ENCODE peak calls at places on chromosomes 6 and 20, in ten cellular contexts. One of them, this sample, is unnamed.

GRCh38 chr6:35765739-35766138 is 10.7 kb upstream of the CLPSL2 start:
- DNase-seq in natural killer cell: no peak
- DNase-seq in bronchial epithelial cell: no peak
- DNase-seq in COR-L47: no peak
- DNase-seq in foreskin fibroblast: no peak
- DNase-seq in non-pigmented ciliary epithelial cell: no peak
- DNase-seq in HT1080: no peak
- DNase-seq in tibial nerve: no peak
- DNase-seq in activated naive CD8-positive, alpha-beta T cell treated with anti-CD3 and anti-CD28 coated beads for 36 hours: no peak
- DNase-seq in stimulated activated CD8-positive, alpha-beta memory T cell treated with anti-CD3 and anti-CD28 coated beads, Interleukin-15, amount 100 ng/mL, for 4 hours: no peak
- DNase-seq in this sample: no peak

GRCh38 chr20:29497261-29497671 is 1760.2 kb upstream of the DEFB115 start:
- DNase-seq in natural killer cell: peak
- DNase-seq in bronchial epithelial cell: peak
- DNase-seq in COR-L47: peak
- DNase-seq in foreskin fibroblast: no peak
- DNase-seq in non-pigmented ciliary epithelial cell: peak
- DNase-seq in HT1080: peak
- DNase-seq in tibial nerve: peak
- DNase-seq in activated naive CD8-positive, alpha-beta T cell treated with anti-CD3 and anti-CD28 coated beads for 36 hours: peak
- DNase-seq in stimulated activated CD8-positive, alpha-beta memory T cell treated with anti-CD3 and anti-CD28 coated beads, Interleukin-15, amount 100 ng/mL, for 4 hours: no peak
- DNase-seq in this sample: no peak

GRCh38 chr6:116392158-116393032 is 21.6 kb downstream of the DSE start:
- DNase-seq in natural killer cell: no peak
- DNase-seq in bronchial epithelial cell: peak
- DNase-seq in COR-L47: no peak
- DNase-seq in foreskin fibroblast: no peak
- DNase-seq in non-pigmented ciliary epithelial cell: no peak
- DNase-seq in HT1080: peak
- DNase-seq in tibial nerve: no peak
- DNase-seq in activated naive CD8-positive, alpha-beta T cell treated with anti-CD3 and anti-CD28 coated beads for 36 hours: no peak
- DNase-seq in stimulated activated CD8-positive, alpha-beta memory T cell treated with anti-CD3 and anti-CD28 coated beads, Interleukin-15, amount 100 ng/mL, for 4 hours: no peak
- DNase-seq in this sample: peak

GRCh38 chr20:8557711-8558110 is 425.6 kb downstream of the PLCB1 start:
- DNase-seq in natural killer cell: no peak
- DNase-seq in bronchial epithelial cell: no peak
- DNase-seq in COR-L47: no peak
- DNase-seq in foreskin fibroblast: peak
- DNase-seq in non-pigmented ciliary epithelial cell: peak
- DNase-seq in HT1080: peak
- DNase-seq in tibial nerve: no peak
- DNase-seq in activated naive CD8-positive, alpha-beta T cell treated with anti-CD3 and anti-CD28 coated beads for 36 hours: no peak
- DNase-seq in stimulated activated CD8-positive, alpha-beta memory T cell treated with anti-CD3 and anti-CD28 coated beads, Interleukin-15, amount 100 ng/mL, for 4 hours: no peak
- DNase-seq in this sample: no peak

GRCh38 chr6:145544031-145544430 is 191.3 kb downstream of the EPM2A start:
- DNase-seq in natural killer cell: no peak
- DNase-seq in bronchial epithelial cell: peak
- DNase-seq in COR-L47: no peak
- DNase-seq in foreskin fibroblast: peak
- DNase-seq in non-pigmented ciliary epithelial cell: peak
- DNase-seq in HT1080: peak
- DNase-seq in tibial nerve: no peak
- DNase-seq in activated naive CD8-positive, alpha-beta T cell treated with anti-CD3 and anti-CD28 coated beads for 36 hours: no peak
- DNase-seq in stimulated activated CD8-positive, alpha-beta memory T cell treated with anti-CD3 and anti-CD28 coated beads, Interleukin-15, amount 100 ng/mL, for 4 hours: no peak
- DNase-seq in this sample: no peak

GRCh38 chr6:115271434-115271833 is 789.3 kb downstream of the FRK start:
- DNase-seq in natural killer cell: no peak
- DNase-seq in bronchial epithelial cell: no peak
- DNase-seq in COR-L47: no peak
- DNase-seq in foreskin fibroblast: no peak
- DNase-seq in non-pigmented ciliary epithelial cell: no peak
- DNase-seq in HT1080: no peak
- DNase-seq in tibial nerve: no peak
- DNase-seq in activated naive CD8-positive, alpha-beta T cell treated with anti-CD3 and anti-CD28 coated beads for 36 hours: no peak
- DNase-seq in stimulated activated CD8-positive, alpha-beta memory T cell treated with anti-CD3 and anti-CD28 coated beads, Interleukin-15, amount 100 ng/mL, for 4 hours: no peak
- DNase-seq in this sample: no peak

GRCh38 chr6:72321741-72322140 is 300.1 kb upstream of the KCNQ5 start:
- DNase-seq in natural killer cell: no peak
- DNase-seq in bronchial epithelial cell: peak
- DNase-seq in COR-L47: no peak
- DNase-seq in foreskin fibroblast: peak
- DNase-seq in non-pigmented ciliary epithelial cell: no peak
- DNase-seq in HT1080: peak
- DNase-seq in tibial nerve: no peak
- DNase-seq in activated naive CD8-positive, alpha-beta T cell treated with anti-CD3 and anti-CD28 coated beads for 36 hours: no peak
- DNase-seq in stimulated activated CD8-positive, alpha-beta memory T cell treated with anti-CD3 and anti-CD28 coated beads, Interleukin-15, amount 100 ng/mL, for 4 hours: no peak
- DNase-seq in this sample: no peak

GRCh38 chr6:126905917-126906316 is 212.6 kb upstream of the RSPO3 start:
- DNase-seq in natural killer cell: no peak
- DNase-seq in bronchial epithelial cell: peak
- DNase-seq in COR-L47: no peak
- DNase-seq in foreskin fibroblast: no peak
- DNase-seq in non-pigmented ciliary epithelial cell: no peak
- DNase-seq in HT1080: no peak
- DNase-seq in tibial nerve: no peak
- DNase-seq in activated naive CD8-positive, alpha-beta T cell treated with anti-CD3 and anti-CD28 coated beads for 36 hours: no peak
- DNase-seq in stimulated activated CD8-positive, alpha-beta memory T cell treated with anti-CD3 and anti-CD28 coated beads, Interleukin-15, amount 100 ng/mL, for 4 hours: no peak
- DNase-seq in this sample: no peak

GRCh38 chr6:146381486-146381885 is 162.1 kb upstream of the RAB32 start:
- DNase-seq in natural killer cell: no peak
- DNase-seq in bronchial epithelial cell: no peak
- DNase-seq in COR-L47: no peak
- DNase-seq in foreskin fibroblast: no peak
- DNase-seq in non-pigmented ciliary epithelial cell: no peak
- DNase-seq in HT1080: no peak
- DNase-seq in tibial nerve: no peak
- DNase-seq in activated naive CD8-positive, alpha-beta T cell treated with anti-CD3 and anti-CD28 coated beads for 36 hours: no peak
- DNase-seq in stimulated activated CD8-positive, alpha-beta memory T cell treated with anti-CD3 and anti-CD28 coated beads, Interleukin-15, amount 100 ng/mL, for 4 hours: no peak
- DNase-seq in this sample: no peak

GRCh38 chr20:2740702-2741101 is 48.1 kb downstream of the EBF4 start:
- DNase-seq in natural killer cell: no peak
- DNase-seq in bronchial epithelial cell: no peak
- DNase-seq in COR-L47: no peak
- DNase-seq in foreskin fibroblast: no peak
- DNase-seq in non-pigmented ciliary epithelial cell: no peak
- DNase-seq in HT1080: no peak
- DNase-seq in tibial nerve: no peak
- DNase-seq in activated naive CD8-positive, alpha-beta T cell treated with anti-CD3 and anti-CD28 coated beads for 36 hours: no peak
- DNase-seq in stimulated activated CD8-positive, alpha-beta memory T cell treated with anti-CD3 and anti-CD28 coated beads, Interleukin-15, amount 100 ng/mL, for 4 hours: no peak
- DNase-seq in this sample: no peak

GRCh38 chr6:30167101-30167500 is 3.8 kb downstream of the TRIM15 start:
- DNase-seq in natural killer cell: no peak
- DNase-seq in bronchial epithelial cell: no peak
- DNase-seq in COR-L47: no peak
- DNase-seq in foreskin fibroblast: no peak
- DNase-seq in non-pigmented ciliary epithelial cell: no peak
- DNase-seq in HT1080: no peak
- DNase-seq in tibial nerve: no peak
- DNase-seq in activated naive CD8-positive, alpha-beta T cell treated with anti-CD3 and anti-CD28 coated beads for 36 hours: no peak
- DNase-seq in stimulated activated CD8-positive, alpha-beta memory T cell treated with anti-CD3 and anti-CD28 coated beads, Interleukin-15, amount 100 ng/mL, for 4 hours: no peak
- DNase-seq in this sample: no peak